ENCODE peak calls at places on chromosomes 1 and 21, in five cellular contexts. One of them, this sample, is unnamed.

GRCh38 chr1:56578963-56579875 is at the start of gene PLPP3:
- DNase-seq in IMR-90: peak; percentile 94
- DNase-seq in uterus: peak; percentile 83
- DNase-seq in ovary: peak; percentile 84
- DNase-seq in prostate gland: peak; percentile 89
- DNase-seq in this sample: peak; percentile 91

GRCh38 chr1:177995369-177995768 is 25.5 kb upstream of the SEC16B start:
- DNase-seq in IMR-90: no peak
- DNase-seq in uterus: no peak
- DNase-seq in ovary: no peak
- DNase-seq in prostate gland: no peak
- DNase-seq in this sample: no peak

GRCh38 chr1:47572731-47573505 is 135.1 kb downstream of the FOXD2 start:
- DNase-seq in IMR-90: no peak
- DNase-seq in uterus: no peak
- DNase-seq in ovary: no peak
- DNase-seq in prostate gland: no peak
- DNase-seq in this sample: peak; percentile 58

GRCh38 chr1:12344611-12345299 is 114.9 kb downstream of the VPS13D start:
- DNase-seq in IMR-90: no peak
- DNase-seq in uterus: no peak
- DNase-seq in ovary: no peak
- DNase-seq in prostate gland: no peak
- DNase-seq in this sample: no peak

GRCh38 chr1:75342799-75343198 is 208.6 kb downstream of the LHX8 start:
- DNase-seq in IMR-90: no peak
- DNase-seq in uterus: no peak
- DNase-seq in ovary: no peak
- DNase-seq in prostate gland: no peak
- DNase-seq in this sample: no peak

GRCh38 chr1:38129971-38130370 is 83.4 kb upstream of the POU3F1 start:
- DNase-seq in IMR-90: peak; percentile 11
- DNase-seq in uterus: no peak
- DNase-seq in ovary: no peak
- DNase-seq in prostate gland: no peak
- DNase-seq in this sample: no peak

GRCh38 chr1:175400811-175401210 is 208.2 kb upstream of the KIAA0040 start:
- DNase-seq in IMR-90: no peak
- DNase-seq in uterus: no peak
- DNase-seq in ovary: no peak
- DNase-seq in prostate gland: no peak
- DNase-seq in this sample: no peak

GRCh38 chr1:198677027-198677426 is 38.2 kb downstream of the PTPRC start:
- DNase-seq in IMR-90: no peak
- DNase-seq in uterus: no peak
- DNase-seq in ovary: no peak
- DNase-seq in prostate gland: no peak
- DNase-seq in this sample: no peak

GRCh38 chr1:47793563-47793962 is 203.6 kb downstream of the TRABD2B start:
- DNase-seq in IMR-90: no peak
- DNase-seq in uterus: no peak
- DNase-seq in ovary: no peak
- DNase-seq in prostate gland: no peak
- DNase-seq in this sample: no peak

GRCh38 chr1:219963432-219963831 is 35.1 kb upstream of the SLC30A10 start:
- DNase-seq in IMR-90: no peak
- DNase-seq in uterus: no peak
- DNase-seq in ovary: no peak
- DNase-seq in prostate gland: peak; percentile 7
- DNase-seq in this sample: no peak

GRCh38 chr1:28369518-28370219 is at the start of gene PHACTR4:
- DNase-seq in IMR-90: peak; percentile 91
- DNase-seq in uterus: peak; percentile 90
- DNase-seq in ovary: peak; percentile 90
- DNase-seq in prostate gland: peak; percentile 92
- DNase-seq in this sample: peak; percentile 96

GRCh38 chr1:11757047-11757446 is 4.9 kb upstream of the C1orf167 start:
- DNase-seq in IMR-90: no peak
- DNase-seq in uterus: no peak
- DNase-seq in ovary: no peak
- DNase-seq in prostate gland: no peak
- DNase-seq in this sample: no peak

GRCh38 chr1:94126651-94127050 is 5.7 kb upstream of the ABCA4 start:
- DNase-seq in IMR-90: no peak
- DNase-seq in uterus: no peak
- DNase-seq in ovary: no peak
- DNase-seq in prostate gland: no peak
- DNase-seq in this sample: no peak

GRCh38 chr1:46248122-46248920 is 758 bp downstream of the RAD54L start:
- DNase-seq in IMR-90: no peak
- DNase-seq in uterus: peak; percentile 31
- DNase-seq in ovary: peak; percentile 61
- DNase-seq in prostate gland: no peak
- DNase-seq in this sample: peak; percentile 78

GRCh38 chr1:2014726-2015382 is 4.3 kb upstream of the GABRD start:
- DNase-seq in IMR-90: no peak
- DNase-seq in uterus: no peak
- DNase-seq in ovary: no peak
- DNase-seq in prostate gland: no peak
- DNase-seq in this sample: no peak

GRCh38 chr1:112268408-112268807 is 127.6 kb upstream of the CTTNBP2NL start:
- DNase-seq in IMR-90: peak; percentile 1
- DNase-seq in uterus: no peak
- DNase-seq in ovary: no peak
- DNase-seq in prostate gland: no peak
- DNase-seq in this sample: no peak

GRCh38 chr1:79100385-79100784 is 93.9 kb upstream of the ADGRL4 start:
- DNase-seq in IMR-90: peak; percentile 87
- DNase-seq in uterus: no peak
- DNase-seq in ovary: no peak
- DNase-seq in prostate gland: no peak
- DNase-seq in this sample: no peak

GRCh38 chr1:178501705-178502329 is 5.1 kb upstream of the CLEC20A start:
- DNase-seq in IMR-90: peak; percentile 64
- DNase-seq in uterus: peak; percentile 37
- DNase-seq in ovary: peak; percentile 70
- DNase-seq in prostate gland: peak; percentile 58
- DNase-seq in this sample: peak; percentile 86

GRCh38 chr21:37508341-37508740 is 141.8 kb downstream of the DYRK1A start:
- DNase-seq in IMR-90: no peak
- DNase-seq in uterus: no peak
- DNase-seq in ovary: no peak
- DNase-seq in prostate gland: no peak
- DNase-seq in this sample: no peak

GRCh38 chr1:160709715-160710114 is 1.9 kb downstream of the CD48 start:
- DNase-seq in IMR-90: no peak
- DNase-seq in uterus: no peak
- DNase-seq in ovary: no peak
- DNase-seq in prostate gland: no peak
- DNase-seq in this sample: no peak

DNA sequence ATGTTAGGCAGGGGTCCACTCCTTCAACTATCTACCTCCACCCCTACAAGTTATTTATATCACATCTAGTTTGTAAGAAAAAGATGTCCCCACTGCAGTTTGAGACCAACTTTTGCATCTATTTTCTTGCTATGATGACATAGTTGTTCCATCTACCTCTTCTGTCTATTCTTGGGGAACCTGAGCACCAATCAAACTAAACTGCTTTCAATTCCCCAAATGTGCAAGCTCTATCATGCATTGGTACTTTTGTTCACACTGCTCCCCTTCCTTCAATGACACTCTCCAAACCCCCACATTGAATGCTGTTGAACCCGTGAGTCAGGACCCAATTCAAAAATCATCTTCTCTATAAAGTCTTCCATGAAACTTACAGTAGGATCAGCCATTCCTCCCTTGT is 16.0 kb upstream of the FRRS1 start:
- DNase-seq in IMR-90: no peak
- DNase-seq in uterus: no peak
- DNase-seq in ovary: no peak
- DNase-seq in prostate gland: no peak
- DNase-seq in this sample: no peak
- H3K27ac ChIP-seq in IMR-90: no peak overlapping the region
- H3K27ac ChIP-seq in uterus: no peak overlapping the region
- H3K27ac ChIP-seq in ovary: no peak overlapping the region
- H3K27ac ChIP-seq in prostate gland: no peak overlapping the region
- H3K27ac ChIP-seq in this sample: no peak overlapping the region

DNA sequence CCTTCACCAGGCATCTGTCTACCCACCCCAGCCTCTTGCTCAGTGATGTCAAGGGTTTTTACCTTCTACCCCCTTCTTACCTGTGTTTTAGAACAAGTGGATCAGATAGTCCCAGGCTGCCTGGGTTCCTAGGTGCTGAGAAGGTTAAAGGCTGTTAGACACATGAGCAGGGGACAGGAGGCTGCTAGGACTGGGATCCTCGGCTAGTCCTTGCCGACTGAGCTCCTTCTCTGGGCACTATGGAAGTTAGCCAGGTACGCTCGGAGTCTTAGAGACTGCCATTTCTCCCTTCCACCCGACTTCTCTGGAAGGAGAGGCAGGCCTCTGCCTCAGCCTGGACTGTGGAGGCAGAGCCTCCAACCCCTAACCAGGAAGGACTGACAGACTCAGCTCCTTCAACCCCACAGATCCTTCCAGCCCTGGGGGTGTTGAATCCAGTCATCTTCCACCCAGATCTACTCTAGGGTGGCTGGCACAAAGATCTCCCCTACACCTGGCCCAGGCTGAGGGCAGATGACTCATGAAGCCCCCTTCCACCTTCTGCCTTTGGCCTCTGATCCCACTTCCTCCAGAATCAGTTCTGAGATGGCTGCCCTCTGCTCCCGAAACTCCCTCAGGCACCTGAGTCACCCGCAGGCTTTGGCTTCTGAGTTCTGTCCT is at the start of gene DYNLT4:
- DNase-seq in IMR-90: no peak
- DNase-seq in uterus: no peak
- DNase-seq in ovary: no peak
- DNase-seq in prostate gland: no peak
- DNase-seq in this sample: peak; percentile 70
- H3K4me1 ChIP-seq in IMR-90: peaks cover 55% of the 10 kb centered on the region
- H3K4me1 ChIP-seq in uterus: peaks cover 61% of the 10 kb centered on the region
- H3K4me1 ChIP-seq in ovary: peaks cover 46% of the 10 kb centered on the region
- H3K4me1 ChIP-seq in prostate gland: peaks cover 10% of the 10 kb centered on the region
- H3K4me1 ChIP-seq in this sample: peaks cover 94% of the 10 kb centered on the region

GRCh38 chr1:32754282-32755097 is 51.9 kb upstream of the SYNC start:
- DNase-seq in IMR-90: peak; percentile 42
- DNase-seq in uterus: no peak
- DNase-seq in ovary: peak; percentile 66
- DNase-seq in prostate gland: peak; percentile 79
- DNase-seq in this sample: no peak

GRCh38 chr1:32755810-32756159 is 53.2 kb upstream of the SYNC start:
- DNase-seq in IMR-90: no peak
- DNase-seq in uterus: no peak
- DNase-seq in ovary: no peak
- DNase-seq in prostate gland: no peak
- DNase-seq in this sample: no peak

GRCh38 chr1:32755098-32755809 is 52.7 kb upstream of the SYNC start:
- DNase-seq in IMR-90: no peak
- DNase-seq in uterus: no peak
- DNase-seq in ovary: peak; percentile 62
- DNase-seq in prostate gland: no peak
- DNase-seq in this sample: no peak

GRCh38 chr1:32757213-32757895 is 54.8 kb upstream of the SYNC start:
- DNase-seq in IMR-90: no peak
- DNase-seq in uterus: no peak
- DNase-seq in ovary: no peak
- DNase-seq in prostate gland: no peak
- DNase-seq in this sample: no peak

GRCh38 chr1:32753532-32754281 is 51.1 kb upstream of the SYNC start:
- DNase-seq in IMR-90: peak; percentile 48
- DNase-seq in uterus: peak; percentile 68
- DNase-seq in ovary: peak; percentile 88
- DNase-seq in prostate gland: peak; percentile 84
- DNase-seq in this sample: peak; percentile 85
- TF ChIP-seq POLR2A in IMR-90: no peak
- TF ChIP-seq POLR2A in uterus: no peak
- TF ChIP-seq POLR2A in ovary: peak; percentile 31
- TF ChIP-seq POLR2A in prostate gland: peak; percentile 79
- TF ChIP-seq POLR2A in this sample: no peak

GRCh38 chr1:43588592-43588991 is 57.9 kb downstream of the PTPRF start:
- DNase-seq in IMR-90: no peak
- DNase-seq in uterus: no peak
- DNase-seq in ovary: no peak
- DNase-seq in prostate gland: no peak
- DNase-seq in this sample: no peak
- H3K27ac ChIP-seq in IMR-90: no peak overlapping the region
- H3K27ac ChIP-seq in uterus: no peak overlapping the region
- H3K27ac ChIP-seq in ovary: no peak overlapping the region
- H3K27ac ChIP-seq in prostate gland: no peak overlapping the region
- H3K27ac ChIP-seq in this sample: no peak overlapping the region

GRCh38 chr1:201916649-201917249 is 28.1 kb downstream of the SHISA4 start:
- DNase-seq in IMR-90: peak; percentile 94
- DNase-seq in uterus: peak; percentile 92
- DNase-seq in ovary: peak; percentile 64
- DNase-seq in prostate gland: no peak
- DNase-seq in this sample: no peak
- H3K4me1 ChIP-seq in IMR-90: peaks cover 43% of the 10 kb centered on the region
- H3K4me1 ChIP-seq in uterus: peaks cover 33% of the 10 kb centered on the region
- H3K4me1 ChIP-seq in ovary: peaks cover 60% of the 10 kb centered on the region
- H3K4me1 ChIP-seq in prostate gland: no peaks in the 10 kb centered on the region
- H3K4me1 ChIP-seq in this sample: no peaks in the 10 kb centered on the region

This sample was measured in spleen.